ENCODE peak calls at places on chromosomes 4 and X, in four cellular contexts. U, Q, R and F are unnamed samples.

GRCh38 chr4:130359537-130359936 is 1263.6 kb downstream of the C4orf33 start:
- DNase-seq in U (no peak), R (peak; percentile 2), Q (no peak), F (no peak)

GRCh38 chr4:4415806-4416805 is 29.2 kb downstream of the NSG1 start:
- DNase-seq in R (no peak), Q (no peak), U (no peak), F (no peak)

GRCh38 chr4:136319789-136320470 is 1212.4 kb downstream of the PCDH18 start:
- DNase-seq in Q (no peak), U (no peak), R (peak; percentile 74), F (no peak)

GRCh38 chr4:58936436-58936835 is 1826.3 kb upstream of the IGFBP7 start:
- DNase-seq in U (no peak), R (no peak), Q (no peak), F (no peak)

GRCh38 chr4:88158360-88159136 is at the start of gene ABCG2:
- DNase-seq in R (peak; percentile 62), U (no peak), Q (peak; percentile 29), F (peak; percentile 14)

GRCh38 chrX:71542411-71542810 is 9.5 kb downstream of the OGT start:
- DNase-seq in U (no peak), R (no peak), Q (no peak), F (no peak)

GRCh38 chrX:31435592-31435991 is 363.8 kb upstream of the FTHL17 start:
- DNase-seq in R (peak; percentile 31), U (no peak), Q (peak; percentile 65), F (no peak)

GRCh38 chr4:40887690-40888089 is 137.9 kb downstream of the NSUN7 start:
- DNase-seq in R (no peak), U (no peak), Q (no peak), F (peak; percentile 29)

GRCh38 chr4:168304744-168305459 is 13.7 kb downstream of the DDX60 start:
- DNase-seq in Q (no peak), R (peak; percentile 76), U (no peak), F (no peak)

GRCh38 chrX:150268839-150269238 is 94.3 kb upstream of the MAMLD1 start:
- DNase-seq in R (no peak), U (no peak), Q (no peak), F (no peak)

GRCh38 chrX:96435636-96436035 is 249.0 kb upstream of the DIAPH2 start:
- DNase-seq in R (no peak), Q (no peak), U (no peak), F (no peak)

GRCh38 chr4:7183161-7183560 is 9.2 kb upstream of the SORCS2 start:
- DNase-seq in Q (no peak), U (no peak), R (no peak), F (no peak)

GRCh38 chrX:48461830-48462229 is 8.2 kb downstream of the SLC38A5 start:
- DNase-seq in R (no peak), Q (no peak), U (no peak), F (no peak)

GRCh38 chrX:118644378-118644777 is 83.0 kb upstream of the IL13RA1 start:
- DNase-seq in Q (no peak), R (peak; percentile 72), U (no peak), F (no peak)

GRCh38 chr4:100728861-100729260 is 211.0 kb upstream of the EMCN start:
- DNase-seq in R (no peak), Q (no peak), U (no peak), F (no peak)

GRCh38 chrX:97806238-97806637 is 922.5 kb downstream of the RPA4 start:
- DNase-seq in R (peak; percentile 2), Q (no peak), U (no peak), F (no peak)

GRCh38 chrX:140762061-140762460 is 52.5 kb downstream of the LINC00632 start:
- DNase-seq in Q (peak; percentile 32), R (peak; percentile 68), U (peak; percentile 38), F (peak; percentile 13)

GRCh38 chr4:94457692-94458106 is 6.0 kb downstream of the PDLIM5 start:
- DNase-seq in R (no peak), U (no peak), Q (no peak), F (no peak)
- H3K4me3 ChIP-seq in R (peak overlapping the region; percentile 10), U (peak overlapping the region; percentile 14), Q (no peak overlapping the region), F (no peak overlapping the region)

GRCh38 chrX:13256562-13256961 is 63.3 kb downstream of the ATXN3L start:
- DNase-seq in R (no peak), U (no peak), Q (no peak), F (no peak)
- H3K4me1 ChIP-seq in R (peaks cover 6% of the 10 kb centered on the region), U (no peaks in the 10 kb centered on the region), Q (no peaks in the 10 kb centered on the region), F (no peaks in the 10 kb centered on the region)

GRCh38 chr4:24103434-24104168 is 213.8 kb upstream of the PPARGC1A start:
- DNase-seq in U (no peak), R (no peak), Q (no peak), F (no peak)

GRCh38 chr4:24102621-24103020 is 212.8 kb upstream of the PPARGC1A start:
- DNase-seq in U (no peak), Q (no peak), R (no peak), F (no peak)

GRCh38 chr4:24104173-24104572 is 214.3 kb upstream of the PPARGC1A start:
- DNase-seq in U (no peak), Q (no peak), R (no peak), F (no peak)

GRCh38 chr4:24105183-24106039 is 215.6 kb upstream of the PPARGC1A start:
- DNase-seq in U (no peak), R (no peak), Q (peak; percentile 21), F (no peak)
- H3K4me3 ChIP-seq in U (no peak overlapping the region), R (no peak overlapping the region), Q (no peak overlapping the region), F (no peak overlapping the region)

GRCh38 chr4:139844057-139844456 is 178.4 kb downstream of the MGST2 start:
- DNase-seq in Q (no peak), R (no peak), U (no peak), F (no peak)

GRCh38 chr4:139844459-139845036 is 178.9 kb downstream of the MGST2 start:
- DNase-seq in Q (no peak), R (no peak), U (no peak), F (no peak)

GRCh38 chr4:139841464-139842195 is 176.0 kb downstream of the MGST2 start:
- DNase-seq in R (no peak), U (no peak), Q (peak; percentile 67), F (no peak)

GRCh38 chr4:139845481-139846093 is 180.0 kb downstream of the MGST2 start:
- DNase-seq in Q (no peak), U (no peak), R (no peak), F (no peak)

GRCh38 chr4:139843643-139844042 is 178.0 kb downstream of the MGST2 start:
- DNase-seq in R (no peak), U (no peak), Q (no peak), F (no peak)
- H3K4me1 ChIP-seq in R (peaks cover 15% of the 10 kb centered on the region), U (peaks cover 6% of the 10 kb centered on the region), Q (peaks cover 4% of the 10 kb centered on the region), F (peaks cover 21% of the 10 kb centered on the region)